ENCODE peak calls at places on chromosomes 5 and 9, in five cellular contexts. One of them, this sample, is unnamed.

GRCh38 chr9:96494215-96494800 is 44.3 kb downstream of the HABP4 start:
- DNase-seq in HCT116: no peak
- DNase-seq in fibroblast of lung: peak
- DNase-seq in mammary epithelial cell: no peak
- DNase-seq in GM23338: no peak
- DNase-seq in this sample: no peak

GRCh38 chr5:141431286-141431685 is 979 bp downstream of the PCDHGA12 start:
- DNase-seq in HCT116: no peak
- DNase-seq in fibroblast of lung: peak
- DNase-seq in mammary epithelial cell: no peak
- DNase-seq in GM23338: no peak
- DNase-seq in this sample: no peak

GRCh38 chr9:15243086-15243485 is 63.9 kb downstream of the TTC39B start:
- DNase-seq in HCT116: no peak
- DNase-seq in fibroblast of lung: peak
- DNase-seq in mammary epithelial cell: peak
- DNase-seq in GM23338: no peak
- DNase-seq in this sample: no peak

GRCh38 chr9:137127301-137128157 is 11.4 kb upstream of the GRIN1 start:
- DNase-seq in HCT116: no peak
- DNase-seq in fibroblast of lung: no peak
- DNase-seq in mammary epithelial cell: no peak
- DNase-seq in GM23338: no peak
- DNase-seq in this sample: no peak

GRCh38 chr5:40399349-40399748 is 280.4 kb upstream of the PTGER4 start:
- DNase-seq in HCT116: no peak
- DNase-seq in fibroblast of lung: peak
- DNase-seq in mammary epithelial cell: peak
- DNase-seq in GM23338: no peak
- DNase-seq in this sample: peak

GRCh38 chr5:149040421-149040820 is 22.4 kb downstream of the SH3TC2 start:
- DNase-seq in HCT116: no peak
- DNase-seq in fibroblast of lung: peak
- DNase-seq in mammary epithelial cell: no peak
- DNase-seq in GM23338: no peak
- DNase-seq in this sample: no peak

GRCh38 chr5:179258001-179258921 is 87.0 kb downstream of the ADAMTS2 start:
- DNase-seq in HCT116: no peak
- DNase-seq in fibroblast of lung: no peak
- DNase-seq in mammary epithelial cell: no peak
- DNase-seq in GM23338: no peak
- DNase-seq in this sample: no peak

GRCh38 chr5:127094161-127094560 is 20.9 kb upstream of the C5orf63 start:
- DNase-seq in HCT116: no peak
- DNase-seq in fibroblast of lung: no peak
- DNase-seq in mammary epithelial cell: no peak
- DNase-seq in GM23338: no peak
- DNase-seq in this sample: no peak

GRCh38 chr5:112479418-112479817 is 60.3 kb upstream of the EPB41L4A start:
- DNase-seq in HCT116: no peak
- DNase-seq in fibroblast of lung: peak
- DNase-seq in mammary epithelial cell: peak
- DNase-seq in GM23338: no peak
- DNase-seq in this sample: peak

GRCh38 chr9:71910602-71911060 is 362 bp downstream of the ABHD17B start:
- DNase-seq in HCT116: no peak
- DNase-seq in fibroblast of lung: no peak
- DNase-seq in mammary epithelial cell: no peak
- DNase-seq in GM23338: no peak
- DNase-seq in this sample: no peak

GRCh38 chr5:68405026-68405684 is 189.6 kb downstream of the PIK3R1 start:
- DNase-seq in HCT116: no peak
- DNase-seq in fibroblast of lung: peak
- DNase-seq in mammary epithelial cell: peak
- DNase-seq in GM23338: no peak
- DNase-seq in this sample: peak

GRCh38 chr5:78649816-78650561 is 1.4 kb upstream of the LHFPL2 start:
- DNase-seq in HCT116: no peak
- DNase-seq in fibroblast of lung: peak
- DNase-seq in mammary epithelial cell: peak
- DNase-seq in GM23338: peak
- DNase-seq in this sample: no peak

GRCh38 chr9:108439967-108440366 is 415.8 kb downstream of the ACTL7B start:
- DNase-seq in HCT116: no peak
- DNase-seq in fibroblast of lung: peak
- DNase-seq in mammary epithelial cell: peak
- DNase-seq in GM23338: no peak
- DNase-seq in this sample: peak

GRCh38 chr5:102958481-102959011 is 161.4 kb downstream of the GIN1 start:
- DNase-seq in HCT116: peak
- DNase-seq in fibroblast of lung: peak
- DNase-seq in mammary epithelial cell: peak
- DNase-seq in GM23338: no peak
- DNase-seq in this sample: no peak

GRCh38 chr9:128203842-128204551 is 818 bp downstream of the DNM1 start:
- DNase-seq in HCT116: no peak
- DNase-seq in fibroblast of lung: peak
- DNase-seq in mammary epithelial cell: peak
- DNase-seq in GM23338: peak
- DNase-seq in this sample: peak

GRCh38 chr9:21690561-21690960 is 111.9 kb upstream of the MTAP start:
- DNase-seq in HCT116: no peak
- DNase-seq in fibroblast of lung: peak
- DNase-seq in mammary epithelial cell: no peak
- DNase-seq in GM23338: no peak
- DNase-seq in this sample: no peak

GRCh38 chr5:9782806-9783560 is 152.8 kb upstream of the TAS2R1 start:
- DNase-seq in HCT116: no peak
- DNase-seq in fibroblast of lung: no peak
- DNase-seq in mammary epithelial cell: no peak
- DNase-seq in GM23338: peak
- DNase-seq in this sample: no peak

GRCh38 chr5:137733922-137734695 is 1.8 kb downstream of the KLHL3 start:
- DNase-seq in HCT116: no peak
- DNase-seq in fibroblast of lung: no peak
- DNase-seq in mammary epithelial cell: no peak
- DNase-seq in GM23338: peak
- DNase-seq in this sample: no peak
- H3K4me3 ChIP-seq in HCT116: no peak
- H3K4me3 ChIP-seq in fibroblast of lung: no peak
- H3K4me3 ChIP-seq in mammary epithelial cell: peak
- H3K4me3 ChIP-seq in GM23338: peak
- H3K4me3 ChIP-seq in this sample: no peak

GRCh38 chr9:130660683-130661460 is 3.5 kb upstream of the PRDM12 start:
- DNase-seq in HCT116: no peak
- DNase-seq in fibroblast of lung: no peak
- DNase-seq in mammary epithelial cell: no peak
- DNase-seq in GM23338: peak
- DNase-seq in this sample: no peak
- TF ChIP-seq EZH2 in HCT116: no peak
- TF ChIP-seq EZH2 in fibroblast of lung: peak
- TF ChIP-seq EZH2 in mammary epithelial cell: peak
- TF ChIP-seq EZH2 in GM23338: peak
- TF ChIP-seq EZH2 in this sample: no peak

GRCh38 chr5:43010956-43011355 is 29.2 kb downstream of the ANXA2R start:
- DNase-seq in HCT116: no peak
- DNase-seq in fibroblast of lung: peak
- DNase-seq in mammary epithelial cell: no peak
- DNase-seq in GM23338: no peak
- DNase-seq in this sample: no peak
- H3K27ac ChIP-seq in HCT116: no peak
- H3K27ac ChIP-seq in fibroblast of lung: no peak
- H3K27ac ChIP-seq in mammary epithelial cell: no peak
- H3K27ac ChIP-seq in GM23338: no peak
- H3K27ac ChIP-seq in this sample: no peak

DNA sequence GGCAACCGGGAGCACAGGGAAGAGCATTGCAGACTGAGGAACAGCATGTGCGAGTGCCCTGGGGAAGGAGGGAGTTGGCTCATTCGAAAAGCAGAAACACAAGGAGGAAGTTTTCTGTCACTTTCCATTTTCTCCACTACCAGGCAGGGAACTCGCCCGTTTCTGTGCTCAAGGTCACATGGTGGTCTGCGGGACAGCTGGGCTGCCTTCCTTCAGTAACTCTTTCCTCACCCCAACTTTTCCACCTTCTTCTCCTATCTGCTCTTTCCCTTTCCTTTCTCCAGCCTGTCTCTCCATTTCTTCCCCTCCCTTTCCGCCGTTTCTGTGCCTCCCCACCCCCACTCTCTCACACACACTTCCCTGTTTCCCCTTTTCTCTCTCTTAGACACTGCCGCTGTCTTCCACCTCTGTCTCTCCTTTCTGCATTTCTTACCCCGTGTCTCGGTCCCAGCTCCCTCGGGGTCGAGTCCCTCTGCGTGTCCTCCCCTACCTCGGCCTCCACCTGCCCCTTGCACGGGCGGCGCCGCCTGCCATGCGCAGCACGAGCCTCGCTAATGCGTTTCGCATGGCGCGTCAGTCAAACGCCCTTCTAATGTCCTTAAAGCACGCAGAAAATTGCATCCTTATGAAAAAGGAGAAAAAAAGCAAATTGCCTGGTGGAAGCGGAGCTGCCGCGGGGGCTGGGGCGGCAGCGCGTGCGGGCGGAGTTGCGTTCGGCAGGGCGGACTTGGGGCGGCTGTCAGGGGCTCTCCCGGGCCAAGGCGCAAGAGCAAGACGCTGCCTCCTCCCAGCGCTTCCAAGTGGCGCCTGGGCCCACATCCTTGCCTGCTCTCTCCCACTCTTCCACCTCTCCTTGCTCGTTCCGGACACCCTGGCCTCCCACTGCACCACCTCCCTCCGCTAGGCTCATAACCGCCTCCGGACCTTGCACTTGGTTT is 9.5 kb downstream of the BARX1 start:
- DNase-seq in HCT116: no peak
- DNase-seq in fibroblast of lung: no peak
- DNase-seq in mammary epithelial cell: no peak
- DNase-seq in GM23338: peak
- DNase-seq in this sample: no peak
- H3K4me3 ChIP-seq in HCT116: no peak
- H3K4me3 ChIP-seq in fibroblast of lung: no peak
- H3K4me3 ChIP-seq in mammary epithelial cell: peak
- H3K4me3 ChIP-seq in GM23338: peak
- H3K4me3 ChIP-seq in this sample: no peak

DNA sequence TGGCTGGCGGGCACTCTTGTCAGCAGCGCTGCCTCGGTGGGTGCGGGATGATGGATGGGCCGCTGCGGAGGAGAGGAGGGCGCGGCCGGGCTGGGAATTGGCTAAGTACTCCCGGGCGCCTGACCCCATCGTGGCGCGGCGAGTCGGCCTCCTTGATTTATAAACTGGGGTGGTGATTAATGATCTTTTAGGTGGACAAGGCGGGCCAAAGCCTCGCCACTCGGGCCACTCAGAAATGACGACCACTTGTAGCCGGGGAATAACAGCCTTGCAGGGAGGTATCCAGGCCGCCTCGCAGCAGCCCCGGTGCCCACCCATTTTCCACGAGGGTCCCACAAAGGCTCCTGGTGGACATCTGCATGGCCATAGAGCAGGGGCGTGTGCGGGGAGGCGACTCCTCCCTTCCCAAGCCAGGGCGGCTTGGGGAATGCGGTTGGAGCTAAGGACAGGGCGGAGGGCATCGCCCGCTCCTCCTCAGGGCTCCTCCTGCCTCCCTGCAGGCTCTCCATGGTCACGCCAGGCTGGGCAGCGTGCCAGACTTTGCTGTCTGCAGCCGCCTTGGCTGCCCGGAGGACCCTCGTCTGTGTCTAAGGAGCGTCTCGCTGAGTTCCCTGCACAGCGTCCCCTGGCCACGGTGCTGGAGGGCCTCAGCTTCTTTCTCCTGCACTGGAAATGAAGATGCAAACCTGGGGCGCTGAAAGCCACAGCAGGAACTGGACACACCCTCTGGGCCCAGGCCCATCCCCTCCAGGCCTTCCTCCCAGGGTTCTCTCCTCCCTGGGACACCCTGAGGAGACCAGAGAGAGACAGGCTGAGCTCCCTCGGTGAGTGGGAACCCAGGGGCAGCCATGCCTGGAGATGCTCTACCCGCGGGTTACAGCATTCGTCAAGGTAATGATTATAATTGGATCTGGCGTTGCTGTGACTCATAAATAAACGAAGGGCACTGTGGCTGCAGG is 287.4 kb upstream of the IRX4 start:
- DNase-seq in HCT116: no peak
- DNase-seq in fibroblast of lung: no peak
- DNase-seq in mammary epithelial cell: no peak
- DNase-seq in GM23338: no peak
- DNase-seq in this sample: no peak
- TF ChIP-seq EZH2 in HCT116: no peak
- TF ChIP-seq EZH2 in fibroblast of lung: no peak
- TF ChIP-seq EZH2 in mammary epithelial cell: no peak
- TF ChIP-seq EZH2 in GM23338: no peak
- TF ChIP-seq EZH2 in this sample: peak

DNA sequence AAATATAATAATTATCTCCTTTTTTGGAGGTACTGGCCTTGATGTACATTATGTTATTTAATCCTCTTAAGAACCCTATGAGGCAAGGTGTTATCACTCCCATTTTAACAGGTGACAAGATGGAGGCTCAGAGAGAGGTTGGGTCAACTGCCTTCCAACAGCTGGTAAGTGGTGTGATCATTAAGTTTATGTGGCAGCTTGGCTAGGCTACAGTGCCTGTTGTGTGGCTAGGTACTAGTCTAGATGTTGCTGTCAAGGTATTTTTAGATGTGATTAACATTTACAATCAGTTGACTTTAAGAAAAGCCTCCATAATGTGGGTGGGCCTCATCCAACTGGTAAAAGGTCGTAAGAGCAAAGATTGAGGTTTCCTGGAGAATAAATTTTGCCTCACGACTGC is 21.5 kb downstream of the FABP6 start:
- DNase-seq in HCT116: no peak
- DNase-seq in fibroblast of lung: no peak
- DNase-seq in mammary epithelial cell: no peak
- DNase-seq in GM23338: no peak
- DNase-seq in this sample: no peak
- H3K27ac ChIP-seq in HCT116: no peak
- H3K27ac ChIP-seq in fibroblast of lung: no peak
- H3K27ac ChIP-seq in mammary epithelial cell: no peak
- H3K27ac ChIP-seq in GM23338: no peak
- H3K27ac ChIP-seq in this sample: no peak